ENCODE peak calls at places on chromosomes 5 and 9, in seven cellular contexts. F, S, A, V, O, Z and U are unnamed samples.
A peak's percentile ranks its signal among the peaks of the same experiment; 100 is the strongest.

GRCh38 chr5:14270212-14270702 is 127.1 kb downstream of the TRIO start:
- DNase-seq in O (no peak), A (peak; percentile 88), S (peak; percentile 48), Z (no peak), F (peak; percentile 68), V (peak; percentile 48), U (no peak)

GRCh38 chr9:93302586-93303257 is 118.8 kb downstream of the WNK2 start:
- DNase-seq in S (peak; percentile 52), A (peak; percentile 81), F (peak; percentile 75), Z (peak; percentile 87), O (peak; percentile 68), V (peak; percentile 42), U (peak; percentile 72)

GRCh38 chr5:94314507-94315170 is 303.8 kb downstream of the KIAA0825 start:
- DNase-seq in F (no peak), V (no peak), O (no peak), Z (no peak), A (peak; percentile 51), S (no peak), U (no peak)

GRCh38 chr9:8374471-8374870 is 574.9 kb upstream of the DMAC1 start:
- DNase-seq in V (no peak), S (no peak), F (no peak), A (no peak), Z (no peak), O (no peak), U (no peak)

GRCh38 chr5:64666058-64666457 is 24.2 kb upstream of the SHISAL2B start:
- DNase-seq in S (no peak), O (no peak), V (no peak), A (no peak), F (no peak), Z (no peak), U (no peak)

GRCh38 chr9:93196095-93197055 is 12.4 kb downstream of the WNK2 start:
- DNase-seq in F (no peak), A (no peak), S (no peak), O (no peak), V (no peak), Z (peak; percentile 48), U (peak; percentile 61)

GRCh38 chr5:159510282-159510681 is 180.0 kb upstream of the IL12B start:
- DNase-seq in S (peak; percentile 83), V (no peak), F (no peak), A (peak; percentile 89), Z (peak; percentile 74), O (no peak), U (peak; percentile 91)

GRCh38 chr9:134324359-134325095 is 1.7 kb upstream of the RXRA start:
- DNase-seq in F (no peak), Z (peak; percentile 82), A (no peak), O (peak; percentile 72), S (no peak), V (no peak), U (no peak)

GRCh38 chr5:1931590-1932138 is 48.9 kb upstream of the IRX4 start:
- DNase-seq in O (peak; percentile 75), A (peak; percentile 60), Z (no peak), V (no peak), F (no peak), S (peak; percentile 67), U (no peak)

GRCh38 chr9:123561055-123561454 is 205.1 kb downstream of the CRB2 start:
- DNase-seq in F (no peak), Z (peak; percentile 22), V (no peak), S (no peak), O (no peak), A (peak; percentile 84), U (no peak)

GRCh38 chr9:22990349-22990748 is 543.7 kb downstream of the DMRTA1 start:
- DNase-seq in F (no peak), V (no peak), S (no peak), A (peak; percentile 21), Z (no peak), O (no peak), U (no peak)

GRCh38 chr9:126799051-126799450 is 5.8 kb upstream of the ZBTB43 start:
- DNase-seq in A (no peak), V (no peak), Z (no peak), S (no peak), O (peak; percentile 26), F (no peak), U (peak; percentile 34)

GRCh38 chr5:72848474-72849428 is 32.3 kb downstream of the TNPO1 start:
- DNase-seq in V (no peak), Z (peak; percentile 91), O (peak; percentile 71), A (peak; percentile 58), F (peak; percentile 76), S (peak; percentile 79), U (no peak)

GRCh38 chr5:31119938-31120641 is 73.4 kb upstream of the CDH6 start:
- DNase-seq in A (no peak), O (no peak), F (no peak), S (no peak), Z (no peak), V (no peak), U (no peak)

GRCh38 chr5:36156619-36157018 is 4.7 kb downstream of the SKP2 start:
- DNase-seq in Z (no peak), A (no peak), V (no peak), O (no peak), S (no peak), F (no peak), U (no peak)

GRCh38 chr5:172565931-172566665 is 75.0 kb upstream of the NEURL1B start:
- DNase-seq in Z (no peak), A (no peak), O (no peak), S (no peak), V (no peak), F (no peak), U (no peak)

GRCh38 chr5:149517461-149518122 is 33.6 kb downstream of the CSNK1A1 start:
- DNase-seq in Z (no peak), S (no peak), F (no peak), V (no peak), O (no peak), A (no peak), U (no peak)

GRCh38 chr5:66680804-66681203 is 84.6 kb downstream of the MAST4 start:
- DNase-seq in O (no peak), Z (no peak), S (no peak), A (no peak), F (no peak), V (no peak), U (no peak)

DNA sequence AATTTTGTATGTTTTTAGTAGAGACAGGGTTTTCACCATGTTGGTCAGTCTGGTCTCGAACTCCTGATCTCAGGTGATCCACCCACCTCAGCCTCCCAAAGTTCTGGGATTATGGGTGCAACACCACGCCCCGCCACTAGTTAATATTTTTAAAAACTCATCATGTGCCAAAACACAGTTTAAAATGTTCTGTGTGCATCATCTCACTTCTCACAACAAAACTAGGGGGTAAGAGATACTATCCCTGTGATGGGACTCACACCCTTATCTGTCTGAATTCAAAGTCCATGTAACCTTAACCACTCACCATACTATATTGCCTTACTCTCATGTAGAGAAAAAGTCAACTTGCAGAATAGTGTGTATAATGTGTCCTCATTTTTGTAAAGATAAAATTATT is 2.6 kb downstream of the PKD2L2 start:
- DNase-seq in V (no peak), Z (no peak), F (peak; percentile 7), O (no peak), A (no peak), S (no peak), U (no peak)
- TF ChIP-seq CTCF in V (peak; percentile 31), Z (no peak), F (peak; percentile 18), O (peak; percentile 20), A (peak; percentile 53), S (peak; percentile 28), U (peak; percentile 38)

DNA sequence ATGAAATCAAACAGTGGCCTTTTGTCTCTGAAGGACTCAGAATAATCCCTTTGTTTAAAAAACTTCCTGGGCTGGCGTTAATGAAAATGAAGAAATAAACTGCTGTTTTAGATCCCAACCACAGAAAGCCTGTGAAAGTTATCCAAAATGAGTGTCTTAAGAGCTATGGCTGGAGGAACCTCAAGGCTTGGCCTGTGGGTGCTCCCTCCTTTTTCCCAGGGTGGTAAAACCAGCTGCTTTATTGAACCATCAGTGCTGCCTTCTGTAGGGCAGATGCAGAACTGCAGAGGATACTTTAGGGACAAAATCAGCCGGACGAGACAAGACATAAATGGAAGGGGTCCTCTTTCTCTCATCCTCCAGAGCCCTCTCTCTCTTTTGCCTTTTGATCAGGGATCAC is 100.9 kb downstream of the SMARCA2 start:
- DNase-seq in O (no peak), A (peak; percentile 84), F (peak; percentile 20), Z (no peak), S (no peak), V (peak; percentile 12), U (no peak)
- TF ChIP-seq CTCF in O (no peak), A (peak; percentile 74), F (peak; percentile 29), Z (no peak), S (peak; percentile 35), V (peak; percentile 74), U (peak; percentile 64)

DNA sequence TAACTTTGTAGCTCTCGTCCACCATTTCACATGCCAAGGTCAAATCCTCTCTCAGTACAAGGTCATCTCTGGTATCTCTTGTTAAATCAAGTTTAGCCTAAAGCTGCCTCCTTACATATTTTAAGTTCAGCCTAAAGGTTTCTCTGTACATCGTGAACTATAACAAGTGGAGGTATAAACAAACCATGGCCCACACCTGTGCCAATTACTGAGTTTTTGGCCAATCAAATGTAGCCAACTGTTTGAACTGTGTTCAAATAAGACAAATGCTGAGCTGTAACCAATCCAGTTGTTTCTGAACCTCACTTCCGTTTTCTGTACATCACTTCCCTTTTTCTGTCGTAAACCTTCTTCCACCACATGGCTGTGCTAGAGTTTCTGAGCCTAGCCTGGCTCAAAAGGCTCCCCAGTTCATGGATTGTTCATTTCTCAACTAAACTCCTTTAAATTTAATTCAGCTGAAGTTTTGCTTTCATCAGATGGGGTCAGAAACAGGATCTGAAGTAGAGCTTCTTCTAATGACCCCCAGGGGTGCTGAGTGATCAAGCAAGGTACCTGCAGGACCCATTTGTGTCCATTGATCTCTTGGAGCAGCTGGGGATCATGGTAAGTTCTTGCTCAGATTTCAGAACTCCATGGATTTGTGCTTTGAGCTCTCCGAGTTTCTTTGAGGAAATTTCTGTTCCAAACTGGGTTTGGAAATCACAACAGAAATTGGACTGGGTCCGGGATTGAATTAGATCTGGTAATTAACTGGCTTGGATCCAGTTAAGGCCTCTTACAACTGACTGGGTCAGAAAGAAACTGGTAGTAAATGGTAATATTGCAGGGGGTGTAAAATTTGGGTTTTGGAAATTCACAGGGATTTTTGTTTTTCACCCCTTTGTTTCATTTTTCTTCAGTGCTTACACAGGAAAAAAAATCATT is 11.0 kb upstream of the NANS start:
- DNase-seq in V (peak; percentile 87), S (no peak), F (peak; percentile 91), Z (no peak), A (no peak), O (no peak), U (no peak)
- TF ChIP-seq CTCF in V (peak; percentile 27), S (no peak), F (no peak), Z (no peak), A (no peak), O (no peak), U (no peak)

GRCh38 chr5:77143998-77144836 is 57.1 kb upstream of the ZBED3 start:
- DNase-seq in Z (peak; percentile 82), A (peak; percentile 86), S (peak; percentile 68), V (peak; percentile 56), O (peak; percentile 86), F (peak; percentile 81), U (no peak)

GRCh38 chr5:77145666-77146065 is 58.6 kb upstream of the ZBED3 start:
- DNase-seq in V (no peak), S (no peak), O (no peak), A (no peak), Z (no peak), F (no peak), U (no peak)

GRCh38 chr5:77146896-77147295 is 59.8 kb upstream of the ZBED3 start:
- DNase-seq in S (no peak), V (no peak), O (no peak), A (no peak), F (no peak), Z (no peak), U (no peak)

GRCh38 chr5:77140350-77140749 is 53.3 kb upstream of the ZBED3 start:
- DNase-seq in A (peak; percentile 51), V (no peak), F (no peak), Z (no peak), S (no peak), O (no peak), U (no peak)

GRCh38 chr5:77144837-77145139 is 57.7 kb upstream of the ZBED3 start:
- DNase-seq in V (no peak), S (no peak), Z (no peak), F (no peak), O (no peak), A (no peak), U (no peak)
- TF ChIP-seq CTCF in V (no peak), S (no peak), Z (no peak), F (no peak), O (no peak), A (no peak), U (peak; percentile 55)